ENCODE peak calls at places on chromosome 22, in nine cellular contexts. One of them, this sample, is unnamed.

GRCh38 chr22:21762712-21763581 is 27.4 kb upstream of the YPEL1 start:
- DNase-seq in HepG2: no peak
- DNase-seq in SK-N-SH: no peak
- DNase-seq in GM12878: no peak
- DNase-seq in A549: no peak
- DNase-seq in H1: no peak
- DNase-seq in HCT116: no peak
- DNase-seq in K562: no peak
- DNase-seq in endothelial cell of umbilical vein: no peak
- DNase-seq in this sample: no peak

GRCh38 chr22:47043835-47044721 is 281.6 kb downstream of the TBC1D22A start:
- DNase-seq in GM12878: no peak
- DNase-seq in endothelial cell of umbilical vein: peak; percentile 36
- DNase-seq in SK-N-SH: no peak
- DNase-seq in H1: no peak
- DNase-seq in HepG2: no peak
- DNase-seq in K562: no peak
- DNase-seq in A549: no peak
- DNase-seq in HCT116: no peak
- DNase-seq in this sample: peak; percentile 61

GRCh38 chr22:50146440-50147228 is 23.9 kb upstream of the PANX2 start:
- DNase-seq in A549: peak; percentile 72
- DNase-seq in H1: no peak
- DNase-seq in SK-N-SH: peak; percentile 81
- DNase-seq in GM12878: no peak
- DNase-seq in HepG2: peak; percentile 87
- DNase-seq in K562: peak; percentile 63
- DNase-seq in HCT116: peak; percentile 32
- DNase-seq in endothelial cell of umbilical vein: no peak
- DNase-seq in this sample: peak; percentile 80

GRCh38 chr22:37749831-37750595 is 53.2 kb downstream of the TRIOBP start:
- DNase-seq in H1: no peak
- DNase-seq in HepG2: peak; percentile 28
- DNase-seq in endothelial cell of umbilical vein: peak; percentile 55
- DNase-seq in A549: no peak
- DNase-seq in HCT116: no peak
- DNase-seq in SK-N-SH: no peak
- DNase-seq in GM12878: no peak
- DNase-seq in K562: no peak
- DNase-seq in this sample: no peak

GRCh38 chr22:47107431-47107830 is 345.0 kb downstream of the TBC1D22A start:
- DNase-seq in A549: no peak
- DNase-seq in GM12878: no peak
- DNase-seq in K562: no peak
- DNase-seq in endothelial cell of umbilical vein: peak; percentile 34
- DNase-seq in HepG2: no peak
- DNase-seq in H1: no peak
- DNase-seq in HCT116: peak; percentile 51
- DNase-seq in SK-N-SH: no peak
- DNase-seq in this sample: no peak

GRCh38 chr22:49670610-49671330 is 156.9 kb downstream of the BRD1 start:
- DNase-seq in HCT116: no peak
- DNase-seq in A549: no peak
- DNase-seq in K562: no peak
- DNase-seq in HepG2: no peak
- DNase-seq in H1: no peak
- DNase-seq in SK-N-SH: peak; percentile 63
- DNase-seq in GM12878: no peak
- DNase-seq in endothelial cell of umbilical vein: no peak
- DNase-seq in this sample: no peak

GRCh38 chr22:25139062-25139461 is 60.6 kb upstream of the CRYBB3 start:
- DNase-seq in SK-N-SH: no peak
- DNase-seq in endothelial cell of umbilical vein: peak; percentile 66
- DNase-seq in A549: no peak
- DNase-seq in K562: no peak
- DNase-seq in GM12878: no peak
- DNase-seq in HepG2: no peak
- DNase-seq in H1: no peak
- DNase-seq in HCT116: no peak
- DNase-seq in this sample: no peak

GRCh38 chr22:37229805-37230672 is 14.0 kb downstream of the RAC2 start:
- DNase-seq in HepG2: no peak
- DNase-seq in H1: no peak
- DNase-seq in GM12878: peak; percentile 60
- DNase-seq in HCT116: peak; percentile 51
- DNase-seq in SK-N-SH: no peak
- DNase-seq in endothelial cell of umbilical vein: no peak
- DNase-seq in A549: no peak
- DNase-seq in K562: peak; percentile 82
- DNase-seq in this sample: peak; percentile 96

GRCh38 chr22:34567367-34567766 is 498.6 kb upstream of the ISX start:
- DNase-seq in HCT116: no peak
- DNase-seq in GM12878: no peak
- DNase-seq in HepG2: no peak
- DNase-seq in K562: no peak
- DNase-seq in A549: no peak
- DNase-seq in endothelial cell of umbilical vein: no peak
- DNase-seq in SK-N-SH: no peak
- DNase-seq in H1: no peak
- DNase-seq in this sample: no peak

GRCh38 chr22:46149493-46149997 is 781 bp upstream of the PPARA start:
- DNase-seq in H1: no peak
- DNase-seq in GM12878: no peak
- DNase-seq in HCT116: no peak
- DNase-seq in endothelial cell of umbilical vein: peak; percentile 8
- DNase-seq in SK-N-SH: no peak
- DNase-seq in HepG2: no peak
- DNase-seq in A549: no peak
- DNase-seq in K562: no peak
- DNase-seq in this sample: peak; percentile 49

GRCh38 chr22:46175631-46176030 is 25.3 kb downstream of the PPARA start:
- DNase-seq in HepG2: no peak
- DNase-seq in K562: no peak
- DNase-seq in GM12878: no peak
- DNase-seq in H1: no peak
- DNase-seq in SK-N-SH: no peak
- DNase-seq in A549: no peak
- DNase-seq in endothelial cell of umbilical vein: no peak
- DNase-seq in HCT116: no peak
- DNase-seq in this sample: no peak

GRCh38 chr22:46335201-46336118 is at the start of gene TRMU:
- DNase-seq in HepG2: peak; percentile 71
- DNase-seq in endothelial cell of umbilical vein: peak; percentile 84
- DNase-seq in K562: peak; percentile 90
- DNase-seq in GM12878: peak; percentile 56
- DNase-seq in A549: peak; percentile 85
- DNase-seq in H1: peak; percentile 51
- DNase-seq in SK-N-SH: peak; percentile 98
- DNase-seq in HCT116: peak; percentile 60
- DNase-seq in this sample: peak; percentile 93

GRCh38 chr22:33687464-33687863 is 232.8 kb downstream of the LARGE1 start:
- DNase-seq in K562: no peak
- DNase-seq in H1: no peak
- DNase-seq in GM12878: no peak
- DNase-seq in A549: no peak
- DNase-seq in HepG2: no peak
- DNase-seq in endothelial cell of umbilical vein: no peak
- DNase-seq in HCT116: no peak
- DNase-seq in SK-N-SH: no peak
- DNase-seq in this sample: no peak

GRCh38 chr22:29214232-29214631 is 8.5 kb downstream of the EMID1 start:
- DNase-seq in GM12878: no peak
- DNase-seq in H1: no peak
- DNase-seq in SK-N-SH: peak; percentile 13
- DNase-seq in K562: no peak
- DNase-seq in endothelial cell of umbilical vein: no peak
- DNase-seq in A549: no peak
- DNase-seq in HepG2: no peak
- DNase-seq in HCT116: no peak
- DNase-seq in this sample: no peak
- TF ChIP-seq CTCF in GM12878: no peak
- TF ChIP-seq CTCF in H1: peak; percentile 11
- TF ChIP-seq CTCF in SK-N-SH: no peak
- TF ChIP-seq CTCF in K562: no peak
- TF ChIP-seq CTCF in endothelial cell of umbilical vein: no peak
- TF ChIP-seq CTCF in A549: no peak
- TF ChIP-seq CTCF in HepG2: no peak
- TF ChIP-seq CTCF in HCT116: no peak
- TF ChIP-seq CTCF in this sample: no peak

GRCh38 chr22:44516841-44517240 is 18.8 kb upstream of the RTL6 start:
- DNase-seq in HCT116: no peak
- DNase-seq in endothelial cell of umbilical vein: no peak
- DNase-seq in SK-N-SH: no peak
- DNase-seq in H1: no peak
- DNase-seq in GM12878: no peak
- DNase-seq in HepG2: no peak
- DNase-seq in K562: no peak
- DNase-seq in A549: no peak
- DNase-seq in this sample: no peak
- H3K4me3 ChIP-seq in HCT116: no peak overlapping the region
- H3K4me3 ChIP-seq in endothelial cell of umbilical vein: no peak overlapping the region
- H3K4me3 ChIP-seq in SK-N-SH: no peak overlapping the region
- H3K4me3 ChIP-seq in H1: no peak overlapping the region
- H3K4me3 ChIP-seq in GM12878: no peak overlapping the region
- H3K4me3 ChIP-seq in HepG2: no peak overlapping the region
- H3K4me3 ChIP-seq in K562: no peak overlapping the region
- H3K4me3 ChIP-seq in A549: no peak overlapping the region
- H3K4me3 ChIP-seq in this sample: no peak overlapping the region

DNA sequence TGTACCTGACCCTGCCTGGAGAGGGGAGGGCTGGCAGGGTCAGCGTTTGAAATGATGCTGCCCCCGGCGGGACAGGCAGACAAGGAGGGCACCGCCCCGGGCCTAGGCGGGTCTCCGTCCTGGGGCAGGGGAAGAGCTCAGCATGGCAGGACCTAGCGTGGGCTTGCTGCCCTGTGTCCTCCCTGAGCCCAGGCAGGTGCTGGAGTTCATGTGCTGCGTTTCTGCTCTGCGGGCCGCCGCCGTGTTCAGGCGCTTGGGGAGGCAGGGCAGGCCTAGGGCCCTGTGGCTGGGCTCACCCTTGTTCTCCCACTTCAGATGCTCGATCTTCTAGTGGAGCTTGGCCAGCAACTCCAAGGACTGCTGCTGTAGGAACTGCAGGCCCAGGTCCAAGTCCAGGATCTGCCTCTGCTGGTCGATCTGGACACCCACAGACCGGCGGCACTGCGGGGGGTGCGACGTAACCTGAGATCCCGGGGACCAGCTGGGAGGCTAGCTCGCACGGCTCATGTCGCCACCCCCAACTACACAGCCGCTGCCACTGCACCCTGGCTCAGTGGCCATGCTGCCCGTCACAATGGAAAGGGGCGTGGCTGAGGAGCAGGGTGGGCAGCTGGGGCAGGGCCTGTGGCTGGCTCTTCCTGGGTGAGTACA is 84.4 kb downstream of the MED15 start:
- DNase-seq in SK-N-SH: no peak
- DNase-seq in K562: peak; percentile 86
- DNase-seq in HCT116: peak; percentile 19
- DNase-seq in H1: peak; percentile 23
- DNase-seq in A549: no peak
- DNase-seq in HepG2: peak; percentile 45
- DNase-seq in GM12878: no peak
- DNase-seq in endothelial cell of umbilical vein: no peak
- DNase-seq in this sample: no peak
- TF ChIP-seq MAX in SK-N-SH: no peak
- TF ChIP-seq MAX in K562: peak; percentile 77
- TF ChIP-seq MAX in HCT116: no peak
- TF ChIP-seq MAX in H1: no peak
- TF ChIP-seq MAX in A549: no peak
- TF ChIP-seq MAX in HepG2: no peak
- TF ChIP-seq MAX in GM12878: no peak
- TF ChIP-seq MAX in endothelial cell of umbilical vein: no peak
- TF ChIP-seq MAX in this sample: no peak

DNA sequence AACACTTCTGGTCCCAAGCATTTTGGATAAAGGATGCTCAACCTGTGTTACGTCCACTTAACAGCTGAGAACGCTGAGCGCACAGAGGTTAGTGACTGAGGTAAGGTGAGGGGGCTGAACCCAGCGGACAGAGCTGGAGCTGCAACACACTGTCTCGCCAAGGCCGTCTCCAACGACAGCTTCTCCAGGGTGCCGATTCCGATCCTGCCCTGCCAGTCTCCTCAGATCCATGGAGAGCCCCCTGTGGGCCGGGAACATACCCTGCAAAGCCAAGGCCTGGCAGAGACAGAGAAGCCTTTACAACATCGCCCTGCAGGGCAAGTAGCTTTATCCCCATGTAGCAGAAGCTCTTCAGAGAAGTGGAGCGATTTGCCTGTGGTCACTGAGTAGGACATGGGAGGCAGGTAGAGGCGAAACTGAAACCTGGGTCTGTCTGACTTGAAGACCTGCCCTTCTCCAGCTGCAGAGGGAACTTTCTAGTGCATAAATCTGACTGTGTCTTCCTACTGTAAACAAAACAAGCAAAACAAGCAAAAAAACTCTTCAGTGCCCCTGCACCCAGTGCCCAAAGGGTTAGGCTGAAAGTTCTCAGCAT is 72.8 kb downstream of the SCUBE1 start:
- DNase-seq in SK-N-SH: no peak
- DNase-seq in K562: peak; percentile 14
- DNase-seq in HepG2: peak; percentile 69
- DNase-seq in H1: peak; percentile 51
- DNase-seq in endothelial cell of umbilical vein: no peak
- DNase-seq in GM12878: no peak
- DNase-seq in A549: peak; percentile 50
- DNase-seq in HCT116: no peak
- DNase-seq in this sample: no peak
- TF ChIP-seq CTCF in SK-N-SH: no peak
- TF ChIP-seq CTCF in K562: peak; percentile 14
- TF ChIP-seq CTCF in HepG2: peak; percentile 64
- TF ChIP-seq CTCF in H1: peak; percentile 76
- TF ChIP-seq CTCF in endothelial cell of umbilical vein: peak; percentile 27
- TF ChIP-seq CTCF in GM12878: no peak
- TF ChIP-seq CTCF in A549: no peak
- TF ChIP-seq CTCF in HCT116: peak; percentile 47
- TF ChIP-seq CTCF in this sample: peak; percentile 16

GRCh38 chr22:29882716-29883044 is 294 bp upstream of the MTMR3 start:
- DNase-seq in HepG2: no peak
- DNase-seq in SK-N-SH: no peak
- DNase-seq in K562: no peak
- DNase-seq in H1: no peak
- DNase-seq in A549: no peak
- DNase-seq in GM12878: no peak
- DNase-seq in endothelial cell of umbilical vein: no peak
- DNase-seq in HCT116: no peak
- DNase-seq in this sample: no peak

GRCh38 chr22:29883831-29884139 is 811 bp downstream of the MTMR3 start:
- DNase-seq in H1: no peak
- DNase-seq in endothelial cell of umbilical vein: no peak
- DNase-seq in SK-N-SH: no peak
- DNase-seq in K562: no peak
- DNase-seq in HCT116: no peak
- DNase-seq in A549: no peak
- DNase-seq in HepG2: no peak
- DNase-seq in GM12878: no peak
- DNase-seq in this sample: no peak

GRCh38 chr22:29885610-29886009 is 2.6 kb downstream of the MTMR3 start:
- DNase-seq in A549: no peak
- DNase-seq in SK-N-SH: no peak
- DNase-seq in GM12878: no peak
- DNase-seq in endothelial cell of umbilical vein: no peak
- DNase-seq in H1: no peak
- DNase-seq in HCT116: no peak
- DNase-seq in HepG2: no peak
- DNase-seq in K562: no peak
- DNase-seq in this sample: no peak

GRCh38 chr22:29886601-29887000 is 3.6 kb downstream of the MTMR3 start:
- DNase-seq in K562: no peak
- DNase-seq in A549: no peak
- DNase-seq in endothelial cell of umbilical vein: no peak
- DNase-seq in HepG2: no peak
- DNase-seq in GM12878: no peak
- DNase-seq in HCT116: no peak
- DNase-seq in H1: no peak
- DNase-seq in SK-N-SH: no peak
- DNase-seq in this sample: peak; percentile 62

GRCh38 chr22:29883045-29883830 is at the start of gene MTMR3:
- DNase-seq in endothelial cell of umbilical vein: peak; percentile 91
- DNase-seq in HepG2: peak; percentile 73
- DNase-seq in A549: peak; percentile 89
- DNase-seq in SK-N-SH: peak; percentile 90
- DNase-seq in H1: peak; percentile 64
- DNase-seq in K562: peak; percentile 78
- DNase-seq in HCT116: peak; percentile 72
- DNase-seq in GM12878: peak; percentile 49
- DNase-seq in this sample: peak; percentile 92
- H3K4me3 ChIP-seq in endothelial cell of umbilical vein: peak within 1 kb of the TSS; percentile 81
- H3K4me3 ChIP-seq in HepG2: peak within 1 kb of the TSS; percentile 95
- H3K4me3 ChIP-seq in A549: peak within 1 kb of the TSS; percentile 88
- H3K4me3 ChIP-seq in SK-N-SH: peak within 1 kb of the TSS; percentile 89
- H3K4me3 ChIP-seq in H1: peak within 1 kb of the TSS; percentile 84
- H3K4me3 ChIP-seq in K562: peak within 1 kb of the TSS; percentile 93
- H3K4me3 ChIP-seq in HCT116: peak within 1 kb of the TSS; percentile 77
- H3K4me3 ChIP-seq in GM12878: peak within 1 kb of the TSS; percentile 70
- H3K4me3 ChIP-seq in this sample: peak within 1 kb of the TSS; percentile 64